ENCODE peak calls at places on chromosomes 1 and 21, in ten cellular contexts. Y, Z, D, E, G, O, C, V, S and R are unnamed samples.

GRCh38 chr1:232627645-232628334 is 2.1 kb downstream of the SIPA1L2 start:
- DNase-seq in Y (no peak), Z (peak), D (no peak), E (peak), G (peak), O (no peak), C (peak), V (no peak), S (no peak), R (no peak)

GRCh38 chr1:222861057-222861456 is 46.2 kb downstream of the DISP1 start:
- DNase-seq in Y (no peak), Z (no peak), D (no peak), E (no peak), G (no peak), O (no peak), C (no peak), V (no peak), S (no peak), R (no peak)

GRCh38 chr1:51517361-51518032 is 1.6 kb downstream of the EPS15 start:
- DNase-seq in Y (no peak), Z (no peak), D (no peak), E (peak), G (peak), O (no peak), C (no peak), V (no peak), S (no peak), R (no peak)

GRCh38 chr1:31787786-31788137 is 23.6 kb upstream of the ADGRB2 start:
- DNase-seq in Y (no peak), Z (no peak), D (no peak), E (no peak), G (no peak), O (no peak), C (no peak), V (no peak), S (no peak), R (no peak)

GRCh38 chr1:196678510-196678884 is 26.7 kb downstream of the CFH start:
- DNase-seq in Y (no peak), Z (no peak), D (no peak), E (peak), G (peak), O (no peak), C (no peak), V (no peak), S (no peak), R (no peak)

GRCh38 chr1:232518357-232518756 is 111.6 kb downstream of the SIPA1L2 start:
- DNase-seq in Y (no peak), Z (no peak), D (no peak), E (no peak), G (no peak), O (no peak), C (no peak), V (no peak), S (no peak), R (no peak)

GRCh38 chr1:209311770-209312169 is 271.7 kb upstream of the CAMK1G start:
- DNase-seq in Y (no peak), Z (no peak), D (no peak), E (no peak), G (no peak), O (no peak), C (no peak), V (no peak), S (no peak), R (no peak)

GRCh38 chr1:210822897-210823296 is 311.1 kb downstream of the KCNH1 start:
- DNase-seq in Y (no peak), Z (no peak), D (no peak), E (no peak), G (no peak), O (no peak), C (no peak), V (no peak), S (no peak), R (no peak)

GRCh38 chr1:222301653-222302052 is 246.3 kb downstream of the HHIPL2 start:
- DNase-seq in Y (no peak), Z (no peak), D (no peak), E (no peak), G (no peak), O (no peak), C (no peak), V (no peak), S (no peak), R (no peak)

GRCh38 chr1:50562106-50562505 is 138.9 kb upstream of the DMRTA2 start:
- DNase-seq in Y (no peak), Z (no peak), D (no peak), E (no peak), G (peak), O (no peak), C (no peak), V (no peak), S (no peak), R (no peak)

GRCh38 chr1:219926363-219926998 is 1.9 kb downstream of the SLC30A10 start:
- DNase-seq in Y (no peak), Z (no peak), D (no peak), E (no peak), G (no peak), O (no peak), C (peak), V (no peak), S (no peak), R (no peak)

GRCh38 chr1:104125226-104125625 is 375.5 kb downstream of the AMY1C start:
- DNase-seq in Y (no peak), Z (no peak), D (no peak), E (peak), G (no peak), O (no peak), C (no peak), V (no peak), S (no peak), R (no peak)

GRCh38 chr1:21084111-21084510 is 92.6 kb downstream of the EIF4G3 start:
- DNase-seq in Y (no peak), Z (no peak), D (no peak), E (no peak), G (no peak), O (no peak), C (no peak), V (no peak), S (no peak), R (no peak)

GRCh38 chr1:26165126-26165892 is 3.5 kb downstream of the C1orf232 start:
- DNase-seq in Y (no peak), Z (peak), D (no peak), E (no peak), G (no peak), O (no peak), C (no peak), V (no peak), S (no peak), R (no peak)

GRCh38 chr21:17784604-17785402 is 34.4 kb downstream of the C21orf91 start:
- DNase-seq in Y (peak), Z (no peak), D (no peak), E (peak), G (no peak), O (no peak), C (no peak), V (no peak), S (no peak), R (no peak)

GRCh38 chr1:18989956-18990355 is 33.5 kb upstream of the IFFO2 start:
- DNase-seq in Y (no peak), Z (no peak), D (no peak), E (no peak), G (no peak), O (no peak), C (no peak), V (no peak), S (no peak), R (no peak)

GRCh38 chr1:2270260-2271100 is 42.4 kb downstream of the SKI start:
- DNase-seq in Y (no peak), Z (no peak), D (peak), E (no peak), G (no peak), O (no peak), C (peak), V (no peak), S (no peak), R (no peak)

GRCh38 chr1:45205000-45205909 is 1.1 kb downstream of the ZSWIM5 start:
- DNase-seq in Y (peak), Z (peak), D (peak), E (peak), G (peak), O (no peak), C (peak), V (peak), S (peak), R (no peak)

GRCh38 chr1:190754769-190755168 is 277.1 kb upstream of the BRINP3 start:
- DNase-seq in Y (no peak), Z (no peak), D (no peak), E (peak), G (peak), O (no peak), C (peak), V (no peak), S (no peak), R (no peak)

GRCh38 chr1:88462481-88463261 is 221.4 kb upstream of the PKN2 start:
- DNase-seq in Y (no peak), Z (peak), D (peak), E (peak), G (peak), O (no peak), C (peak), V (no peak), S (no peak), R (no peak)